ENCODE peak calls at places on chromosomes 3 and 15, in four cellular contexts. E is SK-N-SH, Z is K562, D is HepG2. J is an unnamed sample.

GRCh38 chr3:139310474-139310933 is 33.3 kb upstream of the MRPS22 start:
- DNase-seq in E (no peak), Z (no peak), D (no peak), J (no peak)

GRCh38 chr3:185420762-185421161 is 57.8 kb downstream of the MAP3K13 start:
- DNase-seq in E (no peak), Z (no peak), D (no peak), J (peak)

GRCh38 chr15:63218114-63218808 is 28.9 kb downstream of the RAB8B start:
- DNase-seq in E (no peak), Z (no peak), D (peak), J (no peak)

GRCh38 chr15:101684384-101684783 is 32.2 kb upstream of the TM2D3 start:
- DNase-seq in E (no peak), Z (no peak), D (no peak), J (no peak)

GRCh38 chr3:170792511-170792910 is 77.5 kb downstream of the RPL22L1 start:
- DNase-seq in E (no peak), Z (no peak), D (no peak), J (no peak)

GRCh38 chr15:58146734-58147133 is 8.6 kb downstream of the AQP9 start:
- DNase-seq in E (no peak), Z (no peak), D (no peak), J (no peak)

GRCh38 chr3:61687206-61687605 is 125.8 kb downstream of the PTPRG start:
- DNase-seq in E (no peak), Z (no peak), D (peak), J (no peak)

GRCh38 chr3:49519266-49519665 is 35.0 kb upstream of the BSN start:
- DNase-seq in E (no peak), Z (no peak), D (no peak), J (no peak)

GRCh38 chr3:48592519-48593087 is 2.5 kb downstream of the COL7A1 start:
- DNase-seq in E (no peak), Z (no peak), D (no peak), J (no peak)

GRCh38 chr3:13207578-13207922 is 134.3 kb upstream of the IQSEC1 start:
- DNase-seq in E (no peak), Z (no peak), D (no peak), J (no peak)

GRCh38 chr15:69297642-69298353 is 914 bp upstream of the PAQR5 start:
- DNase-seq in E (no peak), Z (no peak), D (no peak), J (no peak)

GRCh38 chr3:42749025-42749752 is 23.9 kb downstream of the CCDC13 start:
- DNase-seq in E (no peak), Z (no peak), D (no peak), J (no peak)

GRCh38 chr3:169847896-169848295 is 21.8 kb downstream of the LRRC31 start:
- DNase-seq in E (no peak), Z (no peak), D (no peak), J (no peak)

GRCh38 chr15:78638658-78639314 is 2.2 kb downstream of the CHRNB4 start:
- DNase-seq in E (peak), Z (peak), D (peak), J (no peak)

GRCh38 chr15:78640527-78640839 is 527 bp downstream of the CHRNB4 start:
- DNase-seq in E (no peak), Z (no peak), D (no peak), J (no peak)

GRCh38 chr15:78641876-78642275 is 866 bp upstream of the CHRNB4 start:
- DNase-seq in E (no peak), Z (no peak), D (no peak), J (no peak)

GRCh38 chr15:78642341-78642740 is 1.3 kb upstream of the CHRNB4 start:
- DNase-seq in E (peak), Z (no peak), D (no peak), J (no peak)

GRCh38 chr15:78640840-78641733 is at the start of gene CHRNB4:
- DNase-seq in E (peak), Z (peak), D (no peak), J (no peak)
- TF ChIP-seq NFIC in E (no peak), Z (peak), D (no peak), J (no peak)

GRCh38 chr3:38139191-38139590 is 730 bp downstream of the MYD88 start:
- DNase-seq in E (no peak), Z (no peak), D (no peak), J (no peak)

GRCh38 chr3:38139652-38140051 is 1.2 kb downstream of the MYD88 start:
- DNase-seq in E (no peak), Z (no peak), D (no peak), J (no peak)

GRCh38 chr3:38141173-38141951 is 2.9 kb downstream of the MYD88 start:
- DNase-seq in E (no peak), Z (no peak), D (no peak), J (no peak)

GRCh38 chr3:38141952-38142273 is 3.5 kb downstream of the MYD88 start:
- DNase-seq in E (no peak), Z (no peak), D (no peak), J (no peak)

DNA sequence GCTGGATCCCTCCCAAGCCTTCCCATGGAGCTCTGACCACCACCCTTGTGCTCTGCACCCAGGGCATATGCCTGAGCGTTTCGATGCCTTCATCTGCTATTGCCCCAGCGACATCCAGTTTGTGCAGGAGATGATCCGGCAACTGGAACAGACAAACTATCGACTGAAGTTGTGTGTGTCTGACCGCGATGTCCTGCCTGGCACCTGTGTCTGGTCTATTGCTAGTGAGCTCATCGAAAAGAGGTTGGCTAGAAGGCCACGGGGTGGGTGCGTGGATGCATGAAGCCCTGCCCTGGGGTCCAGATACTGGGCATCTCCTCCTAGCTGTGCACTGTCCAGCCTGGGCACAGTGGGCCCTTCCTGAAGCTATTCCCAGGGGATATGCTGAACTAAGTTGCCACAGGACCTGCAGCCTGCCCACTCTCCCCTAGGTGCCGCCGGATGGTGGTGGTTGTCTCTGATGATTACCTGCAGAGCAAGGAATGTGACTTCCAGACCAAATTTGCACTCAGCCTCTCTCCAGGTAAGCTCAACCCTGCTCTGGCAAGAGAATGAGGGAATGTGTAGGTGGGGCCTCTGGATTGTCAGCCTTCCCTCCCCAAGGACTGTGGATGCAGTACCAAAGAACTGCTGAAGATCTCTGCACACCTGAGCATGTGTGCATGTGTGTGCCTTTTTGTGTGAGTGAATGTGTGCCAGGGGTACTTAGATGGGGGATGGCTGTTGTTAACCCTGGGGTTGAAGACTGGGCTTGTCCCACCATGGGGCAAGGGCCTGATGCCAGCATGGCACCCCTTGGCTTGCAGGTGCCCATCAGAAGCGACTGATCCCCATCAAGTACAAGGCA is 2.1 kb downstream of the MYD88 start:
- DNase-seq in E (no peak), Z (no peak), D (no peak), J (no peak)
- TF ChIP-seq NFIC in E (no peak), Z (no peak), D (no peak), J (no peak)

GRCh38 chr15:75844629-75845390 is 1.6 kb downstream of the UBE2Q2 start:
- DNase-seq in E (no peak), Z (no peak), D (no peak), J (no peak)
- TF ChIP-seq NFIC in E (no peak), Z (no peak), D (no peak), J (no peak)

DNA sequence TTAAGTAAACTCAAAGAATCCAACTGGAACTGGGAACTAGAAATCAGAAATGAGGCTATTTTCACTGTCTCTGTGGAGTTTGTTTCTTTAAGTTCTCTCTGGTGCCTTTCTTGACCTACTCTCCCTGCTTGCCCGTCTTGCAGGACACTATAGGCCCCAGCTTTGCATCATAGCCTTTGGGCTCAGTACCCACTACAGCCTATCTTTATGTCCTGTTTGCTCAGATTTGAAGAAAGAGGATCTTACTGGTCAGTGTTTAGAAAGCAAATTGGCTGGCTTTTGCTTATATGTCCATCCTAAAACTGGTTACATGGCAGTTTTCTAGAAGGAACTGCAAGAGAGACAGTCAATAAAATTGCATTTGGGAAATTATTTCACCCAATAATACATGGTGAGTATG is 231.8 kb upstream of the TBL1XR1 start:
- DNase-seq in E (no peak), Z (no peak), D (no peak), J (no peak)
- TF ChIP-seq NFIC in E (no peak), Z (no peak), D (no peak), J (no peak)

GRCh38 chr15:39426552-39427532 is 154.0 kb upstream of the THBS1 start:
- DNase-seq in E (peak), Z (no peak), D (no peak), J (peak)
- TF ChIP-seq NFIC in E (no peak), Z (no peak), D (no peak), J (peak)

GRCh38 chr3:127529346-127530188 is 61.0 kb downstream of the TPRA1 start:
- DNase-seq in E (no peak), Z (no peak), D (no peak), J (no peak)
- TF ChIP-seq NFIC in E (no peak), Z (no peak), D (no peak), J (no peak)

DNA sequence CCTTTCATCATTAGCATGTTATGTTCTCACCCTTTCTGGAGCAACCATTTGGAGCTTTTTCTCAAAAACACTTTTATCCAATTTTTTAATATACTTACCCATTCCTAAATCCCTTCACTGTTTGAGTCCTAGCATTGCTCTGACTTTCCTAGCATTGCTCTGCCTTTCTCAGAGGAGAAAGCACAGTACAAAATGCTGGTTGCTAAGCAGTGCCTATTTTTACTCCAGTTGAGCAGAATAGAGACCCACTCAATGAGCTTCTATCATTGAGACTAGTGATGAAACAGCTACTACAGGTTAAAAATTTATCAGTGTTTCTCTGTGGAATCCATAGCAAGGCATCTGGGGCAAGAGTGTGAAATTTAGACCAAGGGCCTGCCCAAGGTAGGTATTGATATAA is 21.8 kb upstream of the IL1RAP start:
- DNase-seq in E (no peak), Z (no peak), D (no peak), J (no peak)
- TF ChIP-seq NFIC in E (no peak), Z (no peak), D (no peak), J (no peak)

GRCh38 chr15:40693904-40694705 is 869 bp upstream of the RAD51 start:
- DNase-seq in E (no peak), Z (no peak), D (peak), J (peak)
- TF ChIP-seq NFIC in E (no peak), Z (no peak), D (no peak), J (no peak)

GRCh38 chr3:54122802-54123537 is 618 bp downstream of the CACNA2D3 start:
- DNase-seq in E (peak), Z (no peak), D (no peak), J (no peak)

GRCh38 chr3:54123538-54124196 is 1.3 kb downstream of the CACNA2D3 start:
- DNase-seq in E (peak), Z (no peak), D (no peak), J (no peak)

GRCh38 chr3:54121404-54122045 is 827 bp upstream of the CACNA2D3 start:
- DNase-seq in E (peak), Z (no peak), D (no peak), J (no peak)

GRCh38 chr3:54122046-54122801 is at the start of gene CACNA2D3:
- DNase-seq in E (peak), Z (no peak), D (no peak), J (no peak)

DNA sequence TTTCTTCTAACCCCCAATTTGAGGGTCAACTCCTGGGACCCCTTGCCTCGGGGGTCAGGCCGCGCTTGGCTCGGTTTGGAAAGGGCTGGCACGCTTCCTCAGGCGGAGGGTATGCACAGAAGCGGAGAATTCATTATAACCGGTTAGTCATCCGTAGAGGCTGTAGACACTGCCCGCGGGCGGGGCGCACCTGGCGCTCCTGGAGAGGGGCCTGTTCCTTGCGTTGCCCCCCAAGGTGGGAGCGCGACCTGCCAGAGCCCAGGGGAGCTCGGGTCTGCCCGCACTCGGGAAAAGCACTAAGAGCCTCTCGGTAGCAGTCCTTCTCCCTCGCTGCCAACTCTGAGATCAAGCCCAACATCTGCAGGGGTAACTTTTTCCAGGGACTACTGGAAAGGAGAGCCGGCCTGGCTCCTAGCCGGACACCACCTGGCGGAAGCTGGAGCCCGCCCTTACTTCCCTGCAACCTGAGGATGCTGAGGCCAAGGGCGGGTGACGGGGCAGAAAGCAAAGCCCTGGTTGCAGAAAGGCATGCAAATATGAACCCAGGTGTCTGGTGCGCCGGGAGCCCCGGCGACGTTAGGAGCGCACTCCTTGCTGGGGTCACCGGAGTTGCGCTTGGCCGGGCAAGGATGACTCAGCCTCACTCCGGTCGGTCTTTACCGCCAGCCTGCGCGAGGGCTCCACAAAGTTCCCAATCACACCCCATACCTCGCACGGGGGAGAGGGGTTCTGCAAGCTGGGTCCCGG is 1.5 kb upstream of the CACNA2D3 start:
- DNase-seq in E (peak), Z (no peak), D (no peak), J (no peak)
- TF ChIP-seq NFIC in E (no peak), Z (no peak), D (no peak), J (no peak)

GRCh38 chr3:143302638-143303171 is 183.1 kb downstream of the CHST2 start:
- DNase-seq in E (no peak), Z (no peak), D (no peak), J (no peak)

GRCh38 chr3:143311096-143311495 is 191.5 kb downstream of the CHST2 start:
- DNase-seq in E (no peak), Z (no peak), D (no peak), J (no peak)

GRCh38 chr3:143309622-143310190 is 190.1 kb downstream of the CHST2 start:
- DNase-seq in E (no peak), Z (no peak), D (no peak), J (no peak)

GRCh38 chr3:143306419-143306818 is 186.8 kb downstream of the CHST2 start:
- DNase-seq in E (no peak), Z (no peak), D (no peak), J (no peak)

DNA sequence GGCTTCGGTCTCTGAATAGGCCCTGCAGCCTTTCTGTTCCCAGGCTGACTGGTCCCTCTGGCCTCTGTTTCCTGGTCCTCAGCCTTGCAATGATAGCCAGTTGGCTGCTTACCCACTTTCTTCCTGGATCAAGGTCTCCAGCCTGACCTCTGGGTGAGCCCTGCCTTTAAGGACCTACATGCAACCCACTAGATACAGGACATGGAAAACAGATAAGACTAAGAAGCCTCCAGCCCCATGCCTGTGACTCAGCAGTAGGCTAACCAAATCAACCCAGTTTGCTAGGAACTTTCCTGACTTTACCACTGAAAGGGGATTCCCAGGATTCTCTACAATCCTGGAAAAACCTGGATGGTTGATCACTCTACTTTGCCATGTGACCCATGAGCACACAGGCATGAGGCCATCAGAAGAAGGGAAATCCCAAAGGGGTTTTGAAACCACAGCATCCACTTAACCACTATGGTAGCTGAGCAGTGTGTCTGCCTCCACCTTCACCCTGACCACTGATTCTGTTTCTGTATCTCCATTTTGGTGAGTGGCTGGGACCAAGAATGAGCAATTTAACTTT is 188.1 kb downstream of the CHST2 start:
- DNase-seq in E (no peak), Z (peak), D (no peak), J (peak)
- TF ChIP-seq NFIC in E (no peak), Z (peak), D (no peak), J (peak)

J was measured in GM12878.